ENCODE peak calls at places on chromosome 20, in nine cellular contexts. Y, J, E, G, I, Z, P, U and K are unnamed samples.

GRCh38 chr20:34528921-34529297 is 12.7 kb downstream of the DYNLRB1 start:
- DNase-seq in Y (no peak), U (no peak), G (no peak), E (peak), P (peak), Z (peak), J (peak), I (no peak), K (no peak)

GRCh38 chr20:64203037-64203777 is 39.0 kb downstream of the MYT1 start:
- DNase-seq in I (no peak), Y (no peak), E (no peak), U (no peak), J (no peak), P (no peak), G (no peak), Z (no peak), K (no peak)

GRCh38 chr20:24388828-24389325 is 80.6 kb upstream of the SYNDIG1 start:
- DNase-seq in J (no peak), E (no peak), G (no peak), Z (no peak), U (no peak), Y (no peak), P (no peak), I (no peak), K (peak)

GRCh38 chr20:62562831-62563230 is 79.5 kb upstream of the SLCO4A1 start:
- DNase-seq in E (no peak), U (no peak), Y (no peak), P (no peak), I (no peak), Z (no peak), J (no peak), G (no peak), K (no peak)

GRCh38 chr20:62704341-62704948 is 4.2 kb upstream of the NTSR1 start:
- DNase-seq in G (peak), J (peak), Y (peak), U (no peak), I (peak), P (peak), Z (peak), E (peak), K (peak)

GRCh38 chr20:57902478-57902877 is 192.7 kb upstream of the PMEPA1 start:
- DNase-seq in J (no peak), P (no peak), I (peak), Y (peak), U (no peak), Z (peak), G (peak), E (no peak), K (peak)

GRCh38 chr20:61767776-61768494 is 297.7 kb downstream of the TAF4 start:
- DNase-seq in Y (no peak), J (no peak), P (no peak), I (no peak), G (no peak), E (no peak), U (no peak), Z (no peak), K (no peak)

GRCh38 chr20:5364136-5364821 is 47.5 kb upstream of the PROKR2 start:
- DNase-seq in Y (no peak), E (no peak), G (no peak), P (no peak), J (no peak), U (no peak), Z (no peak), I (no peak), K (no peak)

GRCh38 chr20:2162823-2163166 is 61.2 kb downstream of the STK35 start:
- DNase-seq in P (no peak), U (no peak), G (no peak), E (no peak), I (no peak), J (no peak), Y (no peak), Z (no peak), K (no peak)

GRCh38 chr20:10634190-10634589 is 39.6 kb downstream of the JAG1 start:
- DNase-seq in Y (no peak), I (no peak), E (no peak), P (no peak), Z (no peak), U (no peak), G (no peak), J (no peak), K (no peak)

GRCh38 chr20:53070714-53071392 is 98.7 kb downstream of the TSHZ2 start:
- DNase-seq in G (no peak), J (no peak), Z (no peak), U (no peak), E (no peak), Y (no peak), I (no peak), P (no peak), K (no peak)

GRCh38 chr20:45254867-45255266 is 503 bp upstream of the SLPI start:
- DNase-seq in I (peak), J (no peak), Y (peak), P (no peak), E (no peak), G (no peak), Z (peak), U (no peak), K (peak)

GRCh38 chr20:4512891-4513550 is 208.7 kb upstream of the PRND start:
- DNase-seq in G (peak), U (no peak), J (no peak), Y (peak), P (no peak), E (no peak), I (peak), Z (peak), K (peak)

GRCh38 chr20:52889225-52889624 is 82.9 kb upstream of the TSHZ2 start:
- DNase-seq in E (no peak), I (peak), P (no peak), U (no peak), J (peak), G (no peak), Z (peak), Y (peak), K (no peak)

GRCh38 chr20:51800769-51801219 is 1.5 kb downstream of the SALL4 start:
- DNase-seq in U (peak), E (no peak), G (no peak), J (peak), P (no peak), Z (peak), Y (peak), I (no peak), K (peak)

GRCh38 chr20:16537025-16537665 is 36.1 kb downstream of the KIF16B start:
- DNase-seq in G (no peak), E (no peak), J (no peak), P (no peak), U (no peak), Z (no peak), Y (no peak), I (no peak), K (no peak)

GRCh38 chr20:56429496-56429895 is 17.4 kb downstream of the CASS4 start:
- DNase-seq in E (no peak), U (no peak), J (no peak), I (no peak), G (no peak), Y (peak), Z (peak), P (peak), K (peak)

GRCh38 chr20:9145142-9145541 is 76.3 kb downstream of the PLCB4 start:
- DNase-seq in U (no peak), Y (no peak), G (no peak), P (no peak), J (no peak), E (no peak), I (no peak), Z (no peak), K (no peak)

GRCh38 chr20:64121586-64121985 is 14.2 kb upstream of the NPBWR2 start:
- DNase-seq in Z (no peak), J (no peak), P (peak), E (peak), Y (no peak), G (no peak), I (no peak), U (no peak), K (no peak)

GRCh38 chr20:2756056-2756611 is 44.3 kb downstream of the CPXM1 start:
- DNase-seq in U (peak), E (peak), P (no peak), Z (peak), J (no peak), G (no peak), Y (peak), I (no peak), K (peak)

GRCh38 chr20:35956616-35957015 is 2.3 kb upstream of the SCAND1 start:
- DNase-seq in P (no peak), U (no peak), Y (no peak), Z (no peak), E (no peak), G (no peak), J (no peak), I (no peak), K (no peak)

GRCh38 chr20:19431308-19431685 is 218.9 kb downstream of the SLC24A3 start:
- DNase-seq in J (no peak), Z (no peak), I (no peak), E (no peak), P (no peak), Y (no peak), U (no peak), G (no peak), K (no peak)

GRCh38 chr20:62749851-62750445 is 41.3 kb downstream of the NTSR1 start:
- DNase-seq in Y (no peak), P (no peak), I (no peak), U (no peak), E (no peak), G (no peak), Z (no peak), J (no peak), K (no peak)

GRCh38 chr20:56440346-56441007 is 27.9 kb upstream of the RTF2 start:
- DNase-seq in G (no peak), U (no peak), Y (no peak), I (no peak), J (no peak), Z (no peak), E (no peak), P (no peak), K (no peak)

GRCh38 chr20:35618372-35619131 is 2.9 kb downstream of the SPAG4 start:
- DNase-seq in Z (peak), P (no peak), G (no peak), J (peak), E (peak), Y (peak), U (no peak), I (no peak), K (no peak)

GRCh38 chr20:41617059-41617921 is 887 bp downstream of the CHD6 start:
- DNase-seq in G (no peak), P (peak), I (no peak), Y (peak), E (peak), U (no peak), Z (peak), J (peak), K (peak)

GRCh38 chr20:3090565-3090964 is 6.0 kb upstream of the AVP start:
- DNase-seq in I (no peak), Z (no peak), U (no peak), E (no peak), G (no peak), J (no peak), P (no peak), Y (no peak), K (no peak)

GRCh38 chr20:62818592-62819493 is 2.0 kb downstream of the COL9A3 start:
- DNase-seq in U (peak), E (peak), Z (peak), I (no peak), P (peak), G (no peak), Y (peak), J (peak), K (peak)

GRCh38 chr20:24962182-24962492 is 13.1 kb downstream of the CST7 start:
- DNase-seq in Y (no peak), Z (no peak), J (no peak), E (no peak), I (no peak), P (no peak), G (no peak), U (no peak), K (no peak)

GRCh38 chr20:62358728-62359490 is 8.2 kb downstream of the LAMA5 start:
- DNase-seq in Y (no peak), U (no peak), J (peak), P (no peak), E (no peak), Z (no peak), I (no peak), G (no peak), K (no peak)

GRCh38 chr20:63101781-63102719 is 95.3 kb upstream of the BHLHE23 start:
- DNase-seq in I (no peak), G (no peak), U (no peak), J (no peak), Z (peak), E (peak), Y (peak), P (peak), K (peak)

GRCh38 chr20:41643504-41643938 is 25.3 kb upstream of the CHD6 start:
- DNase-seq in J (peak), U (no peak), P (no peak), Y (peak), E (peak), G (no peak), I (no peak), Z (peak), K (no peak)

GRCh38 chr20:50794846-50795634 is at the start of gene BCAS4:
- DNase-seq in U (peak), G (no peak), I (peak), Z (peak), Y (peak), E (peak), J (peak), P (peak), K (peak)
- TF ChIP-seq CTCF in U (peak), G (peak), I (no peak), Z (peak), Y (peak), E (peak), J (peak), P (peak), K (no peak)

DNA sequence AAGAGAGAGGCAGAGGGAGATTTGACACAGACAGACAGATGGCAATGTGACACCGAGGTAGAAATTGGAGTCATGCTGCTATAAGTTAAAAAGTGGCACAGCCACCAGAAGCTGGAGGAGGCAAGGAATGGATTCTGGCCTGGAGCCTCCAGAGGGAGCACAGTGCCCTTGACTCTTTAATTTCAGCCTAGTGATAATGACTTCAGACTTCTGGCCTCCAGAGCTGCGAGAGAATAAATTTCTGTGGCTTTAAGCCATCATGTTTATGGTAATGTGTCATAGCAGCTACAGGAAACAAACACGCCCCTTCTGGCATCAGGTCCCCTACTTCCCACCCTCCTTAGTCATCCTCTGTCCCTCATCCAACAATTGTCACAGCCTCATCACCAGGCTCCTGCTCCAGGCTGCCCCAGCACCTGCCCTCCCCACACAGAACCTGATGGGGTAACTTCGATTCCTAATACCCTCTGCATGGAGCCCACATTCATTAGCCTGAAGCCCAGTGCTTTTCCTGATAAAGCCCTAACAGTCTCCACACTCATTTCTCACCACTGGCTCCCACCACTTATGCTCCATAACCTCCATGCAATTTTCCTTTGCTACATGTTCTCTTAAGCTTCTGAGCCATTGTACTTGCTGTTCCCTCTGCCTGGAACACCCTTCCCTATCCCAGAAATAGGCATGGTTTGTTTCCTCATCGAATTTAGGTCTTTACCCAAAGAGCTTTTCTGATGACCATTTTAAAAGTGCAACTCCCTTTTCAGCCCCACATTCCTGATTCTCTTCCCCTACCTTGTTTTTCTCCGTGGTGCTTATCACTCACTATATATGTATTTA is 69.7 kb upstream of the TOX2 start:
- DNase-seq in G (peak), J (no peak), U (no peak), I (peak), Z (peak), P (peak), Y (peak), E (no peak), K (peak)
- TF ChIP-seq CTCF in G (peak), J (no peak), U (no peak), I (peak), Z (peak), P (peak), Y (peak), E (no peak), K (peak)

GRCh38 chr20:32650545-32650944 is 23.2 kb downstream of the C20orf203 start:
- DNase-seq in G (no peak), U (no peak), I (no peak), J (no peak), Z (no peak), Y (no peak), E (no peak), P (no peak), K (no peak)
- TF ChIP-seq CTCF in G (no peak), U (no peak), I (no peak), J (no peak), Z (no peak), Y (no peak), E (no peak), P (no peak), K (no peak)

GRCh38 chr20:22963581-22963980 is 71.5 kb upstream of the SSTR4 start:
- DNase-seq in Y (no peak), G (no peak), Z (no peak), I (no peak), J (no peak), U (no peak), P (no peak), E (no peak), K (no peak)

GRCh38 chr20:22966787-22967464 is 68.2 kb upstream of the SSTR4 start:
- DNase-seq in Z (no peak), J (no peak), U (no peak), G (no peak), E (no peak), I (no peak), Y (no peak), P (no peak), K (no peak)

GRCh38 chr20:22958390-22958789 is 76.7 kb upstream of the SSTR4 start:
- DNase-seq in G (no peak), J (no peak), I (no peak), P (no peak), Y (no peak), U (no peak), Z (no peak), E (no peak), K (no peak)

DNA sequence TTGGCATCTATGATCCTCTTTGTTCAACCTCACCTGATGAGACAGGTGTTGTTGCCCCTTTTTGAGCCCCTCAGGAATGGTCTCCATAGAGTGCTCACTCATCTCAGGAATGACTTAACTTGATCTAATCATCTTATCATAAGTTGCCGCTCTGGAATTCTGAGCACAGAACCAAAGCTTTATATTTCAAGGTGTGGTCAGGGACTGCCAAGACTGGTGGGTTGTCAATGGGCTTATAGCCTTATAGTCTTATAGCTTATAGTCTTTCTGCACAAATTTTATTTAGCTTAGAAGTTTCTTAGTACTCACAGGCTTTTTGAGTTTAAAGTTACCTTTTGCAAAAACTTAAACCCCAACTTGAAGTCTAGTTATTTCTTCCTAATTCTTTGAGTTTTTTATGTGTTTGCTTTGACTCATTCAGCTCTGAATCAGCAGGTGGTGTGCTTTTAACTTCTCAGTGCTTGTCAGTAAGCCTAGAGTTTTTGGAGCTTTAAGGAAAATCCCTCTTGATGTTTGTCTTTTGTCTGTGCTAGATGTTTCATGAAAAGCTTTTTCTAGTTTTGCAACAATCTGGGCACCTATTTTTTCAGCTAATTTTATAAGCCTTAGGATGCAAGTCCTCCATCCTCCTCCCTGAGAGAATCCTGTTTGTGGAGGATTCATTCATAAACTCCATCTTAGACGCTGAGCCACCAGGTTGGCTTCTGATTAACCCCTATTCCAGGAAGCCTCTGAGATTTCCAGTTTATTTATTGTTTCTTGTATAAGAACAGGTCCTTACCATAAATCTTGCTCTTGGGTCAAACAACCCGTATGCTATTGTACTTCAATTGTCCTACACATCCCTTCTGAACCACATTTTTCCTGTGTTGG is 72.3 kb upstream of the SSTR4 start:
- DNase-seq in P (no peak), Y (no peak), E (no peak), I (peak), U (no peak), Z (no peak), J (no peak), G (no peak), K (peak)
- TF ChIP-seq CTCF in P (no peak), Y (no peak), E (no peak), I (no peak), U (no peak), Z (no peak), J (no peak), G (no peak), K (no peak)

GRCh38 chr20:54822407-54822806 is 347.0 kb downstream of the DOK5 start:
- DNase-seq in E (no peak), J (no peak), G (no peak), Z (no peak), U (no peak), P (no peak), Y (no peak), I (no peak), K (no peak)
- TF ChIP-seq CTCF in E (no peak), J (no peak), G (no peak), Z (no peak), U (no peak), P (no peak), Y (no peak), I (no peak), K (no peak)

GRCh38 chr20:13755809-13756208 is 28.9 kb downstream of the ESF1 start:
- DNase-seq in P (no peak), Z (peak), U (no peak), J (no peak), I (no peak), E (no peak), Y (peak), G (no peak), K (no peak)
- TF ChIP-seq CTCF in P (no peak), Z (peak), U (no peak), J (no peak), I (no peak), E (no peak), Y (peak), G (no peak), K (no peak)

GRCh38 chr20:50070361-50070760 is 42.6 kb downstream of the UBE2V1 start:
- DNase-seq in U (no peak), I (no peak), G (no peak), E (peak), Y (no peak), J (no peak), Z (no peak), P (no peak), K (no peak)
- TF ChIP-seq CTCF in U (no peak), I (no peak), G (no peak), E (no peak), Y (no peak), J (no peak), Z (no peak), P (no peak), K (no peak)